ENCODE peak calls at places on chromosomes 13 and 19, in five cellular contexts. Q is upper lobe of right lung, P is BE2C, J is IMR-90, U is epithelial cell of esophagus. R is an unnamed sample.

GRCh38 chr19:52991484-52991883 is 22.2 kb upstream of the ERVV-1 start:
- DNase-seq in J (peak; percentile 37), Q (no peak), U (peak; percentile 82), P (no peak), R (peak; percentile 63)

GRCh38 chr19:2495130-2495641 is 19.3 kb downstream of the GADD45B start:
- DNase-seq in U (peak; percentile 66), Q (peak; percentile 94), P (no peak), J (peak; percentile 40), R (peak; percentile 76)

GRCh38 chr13:110365876-110366275 is 58.8 kb downstream of the COL4A2 start:
- DNase-seq in J (no peak), U (no peak), P (no peak), Q (no peak), R (no peak)

GRCh38 chr13:102141625-102142472 is 260.0 kb downstream of the FGF14 start:
- DNase-seq in U (peak; percentile 41), P (no peak), J (peak; percentile 35), Q (no peak), R (peak; percentile 20)

GRCh38 chr13:106003651-106004050 is 531.8 kb downstream of the EFNB2 start:
- DNase-seq in J (no peak), Q (no peak), U (no peak), P (no peak), R (no peak)

GRCh38 chr13:23736541-23736940 is 152.7 kb downstream of the MIPEP start:
- DNase-seq in P (no peak), Q (no peak), J (no peak), U (no peak), R (no peak)

GRCh38 chr19:15779756-15780476 is 7.5 kb upstream of the OR10H5 start:
- DNase-seq in Q (no peak), U (no peak), P (no peak), J (no peak), R (peak; percentile 21)

GRCh38 chr13:54637377-54637776 is 1608.8 kb downstream of the OLFM4 start:
- DNase-seq in U (peak; percentile 30), P (no peak), Q (no peak), J (no peak), R (no peak)

GRCh38 chr13:49561064-49561410 is 24.3 kb downstream of the RCBTB1 start:
- DNase-seq in J (no peak), U (no peak), Q (no peak), P (no peak), R (no peak)

GRCh38 chr19:30482956-30483355 is 110.8 kb downstream of the ZNF536 start:
- DNase-seq in J (no peak), P (no peak), Q (no peak), U (no peak), R (no peak)

GRCh38 chr13:77891486-77891885 is 27.1 kb downstream of the EDNRB start:
- DNase-seq in P (no peak), U (no peak), J (no peak), Q (no peak), R (no peak)

GRCh38 chr13:110965038-110965754 is 50.3 kb upstream of the ANKRD10 start:
- DNase-seq in U (peak; percentile 92), J (peak; percentile 89), Q (no peak), P (no peak), R (no peak)

GRCh38 chr19:40365613-40366401 is 17.3 kb downstream of the PLD3 start:
- DNase-seq in U (peak; percentile 80), J (peak; percentile 71), Q (peak; percentile 91), P (peak; percentile 91), R (peak; percentile 44)

GRCh38 chr13:101919541-101920306 is 467.2 kb downstream of the ITGBL1 start:
- DNase-seq in P (peak; percentile 29), U (peak; percentile 36), J (peak; percentile 10), Q (no peak), R (peak; percentile 16)

GRCh38 chr13:29782798-29783197 is 67.6 kb downstream of the UBL3 start:
- DNase-seq in U (no peak), Q (no peak), J (no peak), P (no peak), R (no peak)

GRCh38 chr13:106529415-106530208 is 5.8 kb downstream of the EFNB2 start:
- DNase-seq in J (no peak), Q (no peak), U (no peak), P (no peak), R (no peak)

GRCh38 chr19:16268676-16269319 is 55.8 kb upstream of the KLF2 start:
- DNase-seq in U (no peak), J (no peak), P (no peak), Q (no peak), R (no peak)

GRCh38 chr19:20482721-20483120 is 82.9 kb downstream of the ZNF737 start:
- DNase-seq in P (no peak), Q (no peak), U (no peak), J (no peak), R (no peak)

GRCh38 chr13:41293272-41293671 is 17.8 kb upstream of the NAA16 start:
- DNase-seq in Q (no peak), J (no peak), P (no peak), U (no peak), R (no peak)

GRCh38 chr13:112065867-112066623 is 904 bp upstream of the SOX1 start:
- DNase-seq in Q (no peak), J (no peak), U (no peak), P (no peak), R (no peak)

GRCh38 chr19:343941-344624 is 513 bp downstream of the MIER2 start:
- DNase-seq in J (no peak), Q (no peak), U (peak; percentile 14), P (peak; percentile 50), R (no peak)

GRCh38 chr19:15702590-15702930 is 25.3 kb upstream of the OR10H2 start:
- DNase-seq in Q (peak; percentile 74), U (peak; percentile 61), P (peak; percentile 69), J (no peak), R (peak; percentile 57)

GRCh38 chr13:107205318-107206112 is 637.6 kb upstream of the ARGLU1 start:
- DNase-seq in Q (peak; percentile 82), U (peak; percentile 61), J (peak; percentile 66), P (peak; percentile 79), R (peak; percentile 56)

GRCh38 chr13:60788156-60788829 is 391.3 kb downstream of the TDRD3 start:
- DNase-seq in J (no peak), P (no peak), U (peak; percentile 97), Q (no peak), R (no peak)

GRCh38 chr19:46909356-46909755 is 48.6 kb downstream of the ARHGAP35 start:
- DNase-seq in P (no peak), Q (no peak), J (no peak), U (no peak), R (no peak)

GRCh38 chr19:19606021-19606420 is 12.5 kb downstream of the PBX4 start:
- DNase-seq in U (peak; percentile 97), Q (no peak), J (peak; percentile 10), P (no peak), R (no peak)

GRCh38 chr19:5600797-5601196 is 21.8 kb downstream of the SAFB2 start:
- DNase-seq in J (no peak), U (no peak), Q (no peak), P (no peak), R (no peak)

GRCh38 chr13:37295046-37295445 is 189.6 kb upstream of the CSNK1A1L start:
- DNase-seq in U (no peak), Q (no peak), P (no peak), J (no peak), R (no peak)

GRCh38 chr13:108902557-108903155 is 273.2 kb downstream of the MYO16 start:
- DNase-seq in J (no peak), U (peak; percentile 72), Q (no peak), P (no peak), R (no peak)

GRCh38 chr19:39998511-39998910 is 1.7 kb downstream of the ZNF546 start:
- DNase-seq in P (no peak), J (peak; percentile 76), Q (no peak), U (peak; percentile 55), R (no peak)

GRCh38 chr13:21330126-21330861 is 128.8 kb downstream of the ZDHHC20 start:
- DNase-seq in P (no peak), U (no peak), Q (no peak), J (peak; percentile 57), R (no peak)

DNA sequence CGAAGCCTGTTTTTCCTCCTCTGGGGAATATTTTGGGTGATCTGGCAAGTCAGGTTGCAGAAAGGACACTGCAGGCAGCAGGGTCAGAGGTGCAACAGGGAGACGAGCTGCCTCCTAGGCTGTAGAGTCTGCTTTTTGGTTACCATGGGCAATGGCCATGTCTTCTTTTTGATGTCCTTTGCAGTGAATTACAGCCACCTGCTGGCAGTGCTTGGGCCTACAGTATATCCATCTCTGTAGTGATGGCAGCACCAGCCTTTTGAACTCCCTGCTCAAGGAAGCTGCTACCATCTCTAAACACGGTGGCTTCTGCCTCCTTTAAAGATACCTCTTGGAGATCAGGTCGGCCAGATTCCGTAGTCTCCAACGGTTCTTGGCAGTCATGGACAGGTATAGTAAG is 73.9 kb downstream of the WTIP start:
- DNase-seq in Q (no peak), P (no peak), U (peak; percentile 8), J (no peak), R (peak; percentile 3)
- TF ChIP-seq CTCF in Q (no peak), P (peak; percentile 44), U (peak; percentile 34), J (peak; percentile 26), R (peak; percentile 20)

GRCh38 chr19:32342695-32343094 is 2.7 kb upstream of the ZNF507 start:
- DNase-seq in J (no peak), P (no peak), U (no peak), Q (no peak), R (no peak)

GRCh38 chr19:32339988-32340874 is 5.2 kb upstream of the ZNF507 start:
- DNase-seq in Q (peak; percentile 77), U (peak; percentile 50), J (peak; percentile 27), P (peak; percentile 65), R (peak; percentile 41)

GRCh38 chr19:32346901-32347300 is 1.5 kb downstream of the ZNF507 start:
- DNase-seq in Q (no peak), U (no peak), J (no peak), P (no peak), R (no peak)

GRCh38 chr19:32345261-32346207 is at the start of gene ZNF507:
- DNase-seq in U (peak; percentile 69), J (peak; percentile 58), Q (peak; percentile 92), P (peak; percentile 92), R (peak; percentile 61)

DNA sequence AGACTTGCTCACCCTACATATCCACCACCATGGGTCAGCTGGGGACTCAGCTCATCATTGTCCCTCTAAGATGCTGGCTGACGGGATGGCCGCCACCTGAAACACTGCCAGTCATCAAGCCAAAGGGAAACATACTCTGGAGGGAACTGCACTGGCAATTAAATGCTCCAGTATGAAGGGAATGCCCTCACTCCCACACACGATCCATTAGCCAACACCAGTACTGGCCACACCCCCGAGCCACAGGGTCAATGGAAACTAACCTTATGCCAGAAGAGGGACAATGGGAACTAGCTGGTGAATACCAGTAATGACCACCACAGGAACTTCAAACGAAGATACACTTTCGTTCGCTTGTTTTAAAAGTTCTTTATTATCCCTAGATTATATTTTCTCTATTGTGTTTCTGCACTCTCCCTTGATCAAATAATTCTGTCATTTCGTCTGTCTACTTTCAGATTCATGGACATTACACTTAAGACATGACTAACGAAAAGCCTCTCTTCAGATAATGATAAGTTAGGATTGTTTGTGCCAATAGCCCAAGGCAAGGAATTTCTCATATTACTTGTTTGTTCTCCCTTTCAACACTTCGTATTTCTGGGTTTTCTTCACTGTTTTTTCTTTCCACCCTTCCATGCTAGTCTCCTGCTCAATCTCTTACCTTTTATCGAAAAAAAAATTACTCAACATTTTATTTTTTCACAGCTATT is 1.7 kb upstream of the ZNF507 start:
- DNase-seq in Q (no peak), J (no peak), P (no peak), U (peak; percentile 74), R (no peak)
- H3K4me3 ChIP-seq in Q (no peak overlapping the region), J (no peak overlapping the region), P (no peak overlapping the region), U (no peak overlapping the region), R (no peak overlapping the region)

GRCh38 chr13:25085125-25085742 is 10.7 kb upstream of the PABPC3 start:
- DNase-seq in J (peak; percentile 26), P (peak; percentile 46), U (peak; percentile 71), Q (no peak), R (peak; percentile 35)
- TF ChIP-seq CTCF in J (peak; percentile 56), P (peak; percentile 74), U (peak; percentile 80), Q (peak; percentile 44), R (peak; percentile 69)

GRCh38 chr19:10478903-10479384 is 24.2 kb downstream of the KEAP1 start:
- DNase-seq in Q (peak; percentile 91), J (peak; percentile 82), P (peak; percentile 78), U (peak; percentile 85), R (peak; percentile 87)
- H3K4me3 ChIP-seq in Q (peak overlapping the region; percentile 45), J (peak overlapping the region; percentile 36), P (no peak overlapping the region), U (peak overlapping the region; percentile 13), R (peak overlapping the region; percentile 65)

R was measured in AG10803.